ENCODE peak calls at places on chromosomes 11 and 22, in nine cellular contexts. C is ovary, U is esophagus squamous epithelium, L is heart left ventricle, E is mucosa of descending colon, M is body of pancreas, J is IMR-90, D is adrenal gland, P is Peyer's patch. H is an unnamed sample.

GRCh38 chr11:60528934-60529333 is 13.7 kb downstream of the MS4A13 start:
- DNase-seq in E (no peak), D (no peak), J (no peak), U (no peak), M (no peak), P (no peak), L (no peak), C (no peak), H (no peak)

GRCh38 chr11:118283756-118284350 is 19.8 kb upstream of the MPZL2 start:
- DNase-seq in J (no peak), E (no peak), C (no peak), D (no peak), M (no peak), P (no peak), U (no peak), L (no peak), H (no peak)

GRCh38 chr22:38276161-38276560 is 3.4 kb upstream of the TMEM184B start:
- DNase-seq in U (no peak), D (no peak), P (no peak), C (no peak), J (no peak), M (no peak), E (no peak), L (no peak), H (no peak)

GRCh38 chr11:121426476-121427454 is 25.3 kb upstream of the SORL1 start:
- DNase-seq in L (peak; percentile 66), M (peak; percentile 26), D (peak; percentile 26), P (peak; percentile 75), C (peak; percentile 51), U (no peak), E (peak; percentile 72), J (no peak), H (peak; percentile 37)

GRCh38 chr11:86476109-86476861 is 101.6 kb downstream of the CCDC81 start:
- DNase-seq in M (no peak), U (no peak), E (no peak), D (peak; percentile 24), P (no peak), L (peak; percentile 45), J (peak; percentile 7), C (peak; percentile 41), H (peak; percentile 37)

GRCh38 chr22:25403752-25404471 is 160.6 kb upstream of the GRK3 start:
- DNase-seq in P (no peak), M (no peak), J (peak; percentile 41), E (peak; percentile 57), U (no peak), D (no peak), L (no peak), C (no peak), H (no peak)

GRCh38 chr11:13776134-13776815 is 107.8 kb downstream of the FAR1 start:
- DNase-seq in L (no peak), U (no peak), J (no peak), P (no peak), E (no peak), C (no peak), M (no peak), D (no peak), H (no peak)

GRCh38 chr11:44408141-44408540 is 98.2 kb upstream of the ALX4 start:
- DNase-seq in M (no peak), P (no peak), U (no peak), E (no peak), L (no peak), C (no peak), J (no peak), D (no peak), H (no peak)

GRCh38 chr11:115610908-115611307 is 106.7 kb upstream of the CADM1 start:
- DNase-seq in C (no peak), M (no peak), U (no peak), P (no peak), J (no peak), L (no peak), D (no peak), E (no peak), H (no peak)

GRCh38 chr11:58442136-58442535 is at the start of gene OR5B12:
- DNase-seq in L (no peak), M (no peak), U (no peak), C (no peak), E (no peak), P (no peak), J (no peak), D (no peak), H (no peak)

GRCh38 chr11:1221848-1222311 is 986 bp upstream of the MUC5B start:
- DNase-seq in M (peak; percentile 8), E (no peak), D (no peak), C (no peak), L (peak; percentile 13), J (no peak), U (no peak), P (peak; percentile 44), H (no peak)

GRCh38 chr11:129368889-129369672 is 6.6 kb upstream of the BARX2 start:
- DNase-seq in J (no peak), L (no peak), C (no peak), E (no peak), M (no peak), U (no peak), D (no peak), P (no peak), H (no peak)

GRCh38 chr11:64230209-64230984 is at the start of gene DNAJC4:
- DNase-seq in P (peak; percentile 95), J (peak; percentile 81), E (peak; percentile 94), D (peak; percentile 94), L (peak; percentile 95), C (peak; percentile 95), U (peak; percentile 76), M (peak; percentile 96), H (peak; percentile 91)

GRCh38 chr22:37627091-37627490 is 12.4 kb upstream of the SH3BP1 start:
- DNase-seq in D (no peak), L (no peak), C (no peak), J (no peak), P (peak; percentile 43), E (no peak), M (no peak), U (no peak), H (no peak)

GRCh38 chr11:67463680-67464410 is 5.2 kb downstream of the TMEM134 start:
- DNase-seq in U (no peak), M (peak; percentile 82), L (peak; percentile 60), D (peak; percentile 96), J (no peak), P (peak; percentile 91), C (peak; percentile 58), E (peak; percentile 76), H (peak; percentile 50)

DNA sequence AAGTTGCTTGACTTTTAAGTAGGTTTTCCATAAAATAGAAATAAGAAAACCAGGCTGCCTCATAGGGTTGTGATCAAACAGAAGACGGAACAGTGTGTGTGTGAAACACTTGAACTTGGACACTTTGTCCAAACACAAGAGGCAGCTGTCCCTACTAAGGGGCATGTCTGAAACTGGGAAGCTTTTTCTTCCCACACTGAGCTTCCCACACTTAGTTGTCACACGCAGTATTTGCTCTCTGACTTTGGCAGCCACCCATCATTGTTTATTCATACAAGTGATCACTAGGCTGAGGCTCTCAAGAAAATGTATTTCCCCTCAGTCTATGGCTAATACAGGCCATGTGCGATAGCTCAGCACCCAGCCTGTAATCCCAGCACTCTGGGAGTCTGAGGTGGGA is 1.2 kb upstream of the C11orf91 start:
- DNase-seq in J (peak; percentile 92), U (no peak), D (no peak), E (no peak), M (peak; percentile 54), P (no peak), L (no peak), C (no peak), H (no peak)
- H3K4me1 ChIP-seq in J (peaks cover 24% of the 10 kb centered on the region), U (peaks cover 34% of the 10 kb centered on the region), D (peaks cover 39% of the 10 kb centered on the region), E (peaks cover 32% of the 10 kb centered on the region), M (peaks cover 74% of the 10 kb centered on the region), P (peaks cover 6% of the 10 kb centered on the region), L (peaks cover 42% of the 10 kb centered on the region), C (peaks cover 17% of the 10 kb centered on the region), H (no peaks in the 10 kb centered on the region)

DNA sequence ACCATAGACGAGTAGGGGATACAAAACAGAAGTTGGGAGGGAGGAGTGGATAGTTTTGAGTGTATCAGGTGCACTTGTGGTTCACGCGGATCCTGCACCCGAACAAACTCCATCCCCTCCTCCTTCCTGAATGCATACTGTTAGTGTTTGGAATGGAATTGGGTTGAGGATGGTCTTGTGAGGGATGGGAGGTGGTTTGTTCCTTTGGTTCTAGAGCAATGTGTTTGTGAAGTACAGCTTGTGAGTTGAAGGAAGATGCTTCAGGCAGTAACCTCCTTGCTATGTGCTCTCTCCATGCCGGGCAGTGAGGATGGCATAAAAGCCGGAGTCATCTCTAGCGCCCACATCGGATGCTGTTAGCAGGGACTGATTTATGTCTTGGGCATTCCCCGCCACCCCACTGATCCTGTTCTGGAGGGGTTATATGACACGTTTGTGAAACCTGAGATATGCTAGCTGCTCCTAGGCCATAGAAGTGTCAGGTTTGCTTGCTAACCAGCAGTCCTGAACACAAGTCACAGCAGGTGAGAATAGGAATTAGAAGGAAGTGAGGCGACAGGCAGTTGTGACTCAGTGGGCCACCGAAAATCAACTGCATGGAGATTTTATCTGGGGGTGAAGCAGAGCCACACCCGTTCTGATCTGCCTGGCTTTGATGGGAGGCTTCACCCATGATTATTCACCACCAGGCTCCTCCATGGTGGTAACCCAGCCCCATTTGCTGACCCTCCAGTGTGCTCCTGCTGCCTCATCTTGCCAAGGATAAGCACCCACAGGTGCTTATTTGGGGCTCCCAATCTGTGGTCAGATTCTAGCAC is 2.2 kb downstream of the BCR start:
- DNase-seq in C (no peak), P (no peak), U (no peak), E (no peak), M (peak; percentile 22), L (peak; percentile 11), J (peak; percentile 19), D (no peak), H (no peak)
- H3K4me1 ChIP-seq in C (peaks cover 23% of the 10 kb centered on the region), P (peaks cover 19% of the 10 kb centered on the region), U (peaks cover 49% of the 10 kb centered on the region), E (peaks cover 39% of the 10 kb centered on the region), M (peaks cover 58% of the 10 kb centered on the region), L (peaks cover 37% of the 10 kb centered on the region), J (peaks cover 29% of the 10 kb centered on the region), D (peaks cover 63% of the 10 kb centered on the region), H (no peaks in the 10 kb centered on the region)

DNA sequence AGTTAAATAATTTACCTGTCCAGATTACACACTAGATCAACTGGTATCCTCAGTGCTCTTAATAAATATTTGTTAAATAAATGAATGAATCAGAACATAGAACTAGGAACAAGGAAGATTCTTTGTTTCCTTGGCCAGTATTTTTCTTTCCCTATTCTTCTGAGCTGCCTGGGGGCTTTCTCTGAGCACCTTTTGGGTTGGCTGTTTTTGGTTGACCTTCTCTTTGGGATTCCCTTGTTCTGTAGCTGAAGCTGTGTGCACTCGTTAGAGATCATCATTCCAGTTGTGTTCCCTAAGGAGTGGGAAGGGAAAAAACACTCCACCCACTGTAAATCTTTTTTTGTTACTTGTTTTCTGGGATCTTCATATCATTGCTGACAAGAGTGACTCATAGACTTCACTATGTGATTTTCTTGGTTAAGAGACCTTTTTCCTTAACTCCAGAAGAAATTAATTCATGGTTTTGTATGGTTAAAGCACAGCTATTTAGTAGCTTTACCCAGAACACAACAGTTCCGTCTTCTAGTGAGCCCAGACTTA is 84.3 kb downstream of the STIM1 start:
- DNase-seq in D (no peak), C (no peak), M (no peak), L (no peak), U (no peak), E (no peak), P (no peak), J (peak; percentile 74), H (no peak)
- H3K4me1 ChIP-seq in D (peaks cover 25% of the 10 kb centered on the region), C (peaks cover 36% of the 10 kb centered on the region), M (peaks cover 16% of the 10 kb centered on the region), L (peaks cover 24% of the 10 kb centered on the region), U (peaks cover 28% of the 10 kb centered on the region), E (peaks cover 15% of the 10 kb centered on the region), P (no peaks in the 10 kb centered on the region), J (peaks cover 22% of the 10 kb centered on the region), H (peaks cover 21% of the 10 kb centered on the region)

DNA sequence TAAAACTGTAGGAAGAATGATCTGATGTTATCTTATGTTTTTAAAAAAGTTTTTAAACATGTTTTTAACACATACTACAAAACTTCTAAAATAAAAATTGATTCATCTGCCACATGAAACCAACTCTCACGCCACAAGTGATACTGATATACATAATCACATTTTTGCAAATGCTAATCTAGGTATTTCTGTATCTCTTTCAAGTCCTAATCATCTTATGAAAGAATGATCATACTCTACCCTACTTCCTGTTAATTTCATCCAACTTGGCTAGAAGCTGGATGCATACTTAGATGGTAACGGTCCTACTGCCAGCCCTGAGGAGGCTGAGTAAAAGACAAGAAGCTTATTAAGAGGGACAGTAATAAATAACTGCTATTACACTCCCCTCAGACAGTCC is 19.2 kb downstream of the THAP12 start:
- DNase-seq in D (no peak), C (no peak), J (no peak), E (no peak), L (no peak), P (no peak), U (no peak), M (no peak), H (no peak)
- H3K4me1 ChIP-seq in D (peaks cover 14% of the 10 kb centered on the region), C (no peaks in the 10 kb centered on the region), J (no peaks in the 10 kb centered on the region), E (no peaks in the 10 kb centered on the region), L (no peaks in the 10 kb centered on the region), P (no peaks in the 10 kb centered on the region), U (no peaks in the 10 kb centered on the region), M (peaks cover 56% of the 10 kb centered on the region), H (no peaks in the 10 kb centered on the region)